ENCODE peak calls at places on chromosomes 11 and 22, in seven cellular contexts. D, H, W, N, C, R and L are unnamed samples.

GRCh38 chr11:2693271-2693833 is 6.4 kb downstream of the KCNQ1OT1 start:
- DNase-seq in D (no peak), H (no peak), W (no peak), N (no peak), C (no peak), R (peak), L (no peak)

GRCh38 chr11:14422052-14422813 is 63.2 kb upstream of the RRAS2 start:
- DNase-seq in D (peak), H (peak), W (peak), N (peak), C (peak), R (peak), L (no peak)

GRCh38 chr11:27171391-27171790 is 130.8 kb downstream of the BBOX1 start:
- DNase-seq in D (no peak), H (no peak), W (peak), N (no peak), C (no peak), R (no peak), L (no peak)

GRCh38 chr11:35905901-35906661 is 37.8 kb upstream of the LDLRAD3 start:
- DNase-seq in D (no peak), H (no peak), W (peak), N (no peak), C (no peak), R (no peak), L (no peak)

GRCh38 chr11:13008625-13009475 is at the start of gene RASSF10:
- DNase-seq in D (peak), H (peak), W (no peak), N (no peak), C (peak), R (peak), L (peak)

GRCh38 chr11:130201026-130201425 is 41.4 kb downstream of the ST14 start:
- DNase-seq in D (no peak), H (no peak), W (no peak), N (no peak), C (no peak), R (no peak), L (no peak)

GRCh38 chr11:5922749-5923426 is 19.2 kb upstream of the OR56A3 start:
- DNase-seq in D (no peak), H (no peak), W (no peak), N (peak), C (peak), R (no peak), L (no peak)

GRCh38 chr11:84800755-84801346 is 826.3 kb downstream of the DLG2 start:
- DNase-seq in D (peak), H (no peak), W (peak), N (peak), C (no peak), R (no peak), L (no peak)

GRCh38 chr11:45262900-45263299 is 23.2 kb downstream of the SYT13 start:
- DNase-seq in D (no peak), H (no peak), W (no peak), N (no peak), C (no peak), R (no peak), L (no peak)

GRCh38 chr22:19629720-19630419 is 84.4 kb upstream of the SEPTIN5 start:
- DNase-seq in D (peak), H (peak), W (peak), N (peak), C (no peak), R (peak), L (peak)

GRCh38 chr11:108620958-108621772 is 27.6 kb upstream of the EXPH5 start:
- DNase-seq in D (no peak), H (no peak), W (peak), N (peak), C (peak), R (no peak), L (peak)

GRCh38 chr11:22761066-22761465 is 68.5 kb downstream of the SVIP start:
- DNase-seq in D (no peak), H (no peak), W (no peak), N (no peak), C (no peak), R (no peak), L (no peak)

GRCh38 chr11:15276616-15277015 is 161.9 kb downstream of the INSC start:
- DNase-seq in D (no peak), H (no peak), W (peak), N (peak), C (no peak), R (no peak), L (no peak)

GRCh38 chr22:35621446-35621845 is 4.3 kb upstream of the MB start:
- DNase-seq in D (no peak), H (no peak), W (no peak), N (no peak), C (no peak), R (no peak), L (no peak)

GRCh38 chr11:6431861-6432260 is 8.9 kb downstream of the HPX start:
- DNase-seq in D (peak), H (no peak), W (peak), N (peak), C (peak), R (no peak), L (no peak)

GRCh38 chr22:45680932-45681700 is 9.5 kb downstream of the ATXN10 start:
- DNase-seq in D (no peak), H (no peak), W (peak), N (peak), C (no peak), R (no peak), L (no peak)

GRCh38 chr22:46093796-46094195 is 56.5 kb upstream of the PPARA start:
- DNase-seq in D (no peak), H (no peak), W (no peak), N (no peak), C (no peak), R (no peak), L (no peak)

DNA sequence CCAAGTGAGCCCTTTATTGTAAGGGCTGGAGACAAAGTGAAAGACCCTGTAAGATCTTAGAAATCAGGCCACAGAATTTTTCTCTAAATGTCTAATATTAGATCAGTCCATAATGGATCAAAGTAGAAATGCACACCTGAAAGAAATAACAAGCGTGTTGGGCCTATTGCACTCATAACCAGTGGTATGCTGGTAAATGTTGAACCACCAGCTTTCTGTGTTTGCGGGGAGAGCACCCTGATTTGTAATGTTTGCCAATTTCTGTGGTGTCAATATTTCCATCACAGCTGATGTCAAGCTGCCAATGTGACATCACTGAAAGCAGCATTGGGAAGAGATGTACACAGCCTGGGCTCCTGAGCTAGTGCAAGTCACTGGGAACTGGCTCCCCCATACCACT is 46.2 kb downstream of the ENDOD1 start:
- DNase-seq in D (no peak), H (no peak), W (no peak), N (no peak), C (no peak), R (no peak), L (no peak)
- TF ChIP-seq CTCF in D (no peak), H (no peak), W (no peak), N (no peak), C (no peak), R (no peak), L (no peak)

GRCh38 chr22:24121938-24122337 is 59.3 kb upstream of the SUSD2 start:
- DNase-seq in D (no peak), H (no peak), W (no peak), N (no peak), C (no peak), R (no peak), L (no peak)

GRCh38 chr22:24120029-24120428 is 61.3 kb upstream of the SUSD2 start:
- DNase-seq in D (no peak), H (peak), W (no peak), N (no peak), C (no peak), R (no peak), L (no peak)

GRCh38 chr22:24119476-24119875 is 61.8 kb upstream of the SUSD2 start:
- DNase-seq in D (no peak), H (no peak), W (no peak), N (no peak), C (no peak), R (no peak), L (no peak)

GRCh38 chr22:24117942-24118341 is 63.3 kb upstream of the SUSD2 start:
- DNase-seq in D (no peak), H (no peak), W (no peak), N (no peak), C (no peak), R (peak), L (no peak)

DNA sequence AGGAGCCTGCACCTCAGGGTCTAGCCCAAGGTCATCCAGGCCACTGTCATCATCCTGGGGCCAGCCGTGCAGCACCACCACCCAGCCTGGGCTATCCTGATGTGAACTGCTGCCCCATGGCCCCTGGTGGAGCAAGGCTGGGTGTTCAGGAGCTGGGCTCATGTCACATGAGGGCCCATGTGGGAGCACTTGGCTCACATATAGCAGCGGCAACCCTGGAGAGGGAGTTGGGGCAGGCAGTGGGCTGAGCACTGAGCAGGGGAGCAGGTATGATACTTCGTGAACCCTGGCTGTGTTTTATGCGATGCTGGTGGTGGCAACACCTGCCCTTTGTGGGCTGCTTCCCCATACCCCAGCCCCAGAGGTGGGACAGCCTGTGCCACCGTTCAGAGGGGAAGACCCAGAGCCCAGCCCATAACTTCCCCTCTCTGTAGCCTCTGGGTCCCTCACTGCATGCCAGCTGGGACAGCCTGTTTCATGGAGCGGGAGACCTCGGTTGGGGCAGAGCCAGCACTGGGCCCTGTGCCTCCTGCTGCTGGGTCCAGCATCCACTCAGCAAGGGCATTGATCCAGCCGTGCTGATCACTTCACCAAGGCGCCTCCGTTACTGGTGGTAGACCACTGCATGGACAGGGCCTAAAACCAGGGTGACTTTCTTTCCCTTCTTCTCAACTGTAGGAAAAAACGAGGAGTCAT is 62.5 kb upstream of the SUSD2 start:
- DNase-seq in D (no peak), H (peak), W (no peak), N (no peak), C (no peak), R (no peak), L (no peak)
- TF ChIP-seq CTCF in D (no peak), H (no peak), W (no peak), N (no peak), C (no peak), R (no peak), L (no peak)

GRCh38 chr11:1309498-1310314 is at the start of gene TOLLIP:
- DNase-seq in D (peak), H (peak), W (peak), N (peak), C (peak), R (peak), L (peak)
- TF ChIP-seq CTCF in D (peak), H (peak), W (peak), N (no peak), C (peak), R (no peak), L (peak)

DNA sequence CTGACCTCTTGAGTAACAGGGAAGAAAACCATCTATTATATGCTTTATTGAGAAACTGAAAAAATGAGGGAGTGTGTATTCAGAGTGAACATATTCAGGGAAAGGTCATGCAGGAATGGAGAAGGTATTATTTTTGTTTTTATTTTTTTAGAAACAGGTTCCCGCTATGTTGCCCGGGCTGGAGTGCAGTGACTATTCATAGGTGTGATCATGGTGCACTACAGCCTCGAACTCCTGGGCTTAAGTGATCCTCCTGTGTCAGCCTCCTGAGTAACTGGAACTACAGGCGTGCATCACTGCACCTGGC is 8.7 kb upstream of the RCE1 start:
- DNase-seq in D (no peak), H (no peak), W (no peak), N (no peak), C (no peak), R (no peak), L (no peak)
- TF ChIP-seq CTCF in D (no peak), H (no peak), W (no peak), N (no peak), C (no peak), R (no peak), L (no peak)

GRCh38 chr11:102111787-102112653 is 1.8 kb downstream of the YAP1 start:
- DNase-seq in D (peak), H (no peak), W (peak), N (peak), C (peak), R (no peak), L (no peak)

GRCh38 chr11:102112654-102112926 is 2.3 kb downstream of the YAP1 start:
- DNase-seq in D (no peak), H (no peak), W (no peak), N (peak), C (no peak), R (no peak), L (no peak)

GRCh38 chr11:102116453-102117205 is 6.4 kb downstream of the YAP1 start:
- DNase-seq in D (no peak), H (no peak), W (peak), N (no peak), C (no peak), R (no peak), L (no peak)

GRCh38 chr11:102115557-102115956 is 5.3 kb downstream of the YAP1 start:
- DNase-seq in D (no peak), H (no peak), W (peak), N (peak), C (no peak), R (no peak), L (no peak)

GRCh38 chr11:102114032-102114431 is 3.8 kb downstream of the YAP1 start:
- DNase-seq in D (no peak), H (no peak), W (peak), N (peak), C (no peak), R (no peak), L (no peak)
- TF ChIP-seq CTCF in D (no peak), H (no peak), W (no peak), N (no peak), C (no peak), R (no peak), L (no peak)

DNA sequence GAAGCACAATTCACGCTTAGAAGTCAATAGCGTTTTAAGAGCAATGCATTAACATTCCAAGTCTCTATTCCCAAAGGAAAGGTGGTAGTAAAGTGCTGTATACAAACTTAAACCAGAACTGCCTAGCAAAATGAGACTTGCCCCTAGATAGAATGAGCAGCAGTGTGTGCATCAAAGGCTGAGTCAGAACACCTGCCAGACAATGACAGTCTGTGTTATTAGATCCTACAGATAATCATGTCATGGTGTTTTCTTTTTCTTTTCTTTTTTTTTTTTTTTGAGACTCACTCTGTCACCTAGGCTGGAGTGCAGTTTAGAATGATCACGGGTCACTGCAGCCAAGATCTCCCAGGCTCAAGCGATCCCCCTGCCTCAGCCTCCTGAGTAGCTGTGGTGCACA is 1.6 kb downstream of the RTCB start:
- DNase-seq in D (no peak), H (no peak), W (no peak), N (no peak), C (peak), R (no peak), L (no peak)
- TF ChIP-seq CTCF in D (no peak), H (no peak), W (no peak), N (no peak), C (no peak), R (no peak), L (no peak)

GRCh38 chr11:68893282-68893681 is 10.3 kb downstream of the MRPL21 start:
- DNase-seq in D (no peak), H (no peak), W (no peak), N (no peak), C (no peak), R (no peak), L (no peak)

GRCh38 chr11:68892576-68892975 is 11.1 kb downstream of the MRPL21 start:
- DNase-seq in D (no peak), H (no peak), W (no peak), N (no peak), C (no peak), R (no peak), L (no peak)

GRCh38 chr11:68890490-68891231 is 13.0 kb downstream of the MRPL21 start:
- DNase-seq in D (peak), H (peak), W (peak), N (no peak), C (no peak), R (no peak), L (no peak)

GRCh38 chr11:68891356-68891948 is 12.2 kb downstream of the MRPL21 start:
- DNase-seq in D (no peak), H (no peak), W (no peak), N (no peak), C (no peak), R (no peak), L (no peak)

DNA sequence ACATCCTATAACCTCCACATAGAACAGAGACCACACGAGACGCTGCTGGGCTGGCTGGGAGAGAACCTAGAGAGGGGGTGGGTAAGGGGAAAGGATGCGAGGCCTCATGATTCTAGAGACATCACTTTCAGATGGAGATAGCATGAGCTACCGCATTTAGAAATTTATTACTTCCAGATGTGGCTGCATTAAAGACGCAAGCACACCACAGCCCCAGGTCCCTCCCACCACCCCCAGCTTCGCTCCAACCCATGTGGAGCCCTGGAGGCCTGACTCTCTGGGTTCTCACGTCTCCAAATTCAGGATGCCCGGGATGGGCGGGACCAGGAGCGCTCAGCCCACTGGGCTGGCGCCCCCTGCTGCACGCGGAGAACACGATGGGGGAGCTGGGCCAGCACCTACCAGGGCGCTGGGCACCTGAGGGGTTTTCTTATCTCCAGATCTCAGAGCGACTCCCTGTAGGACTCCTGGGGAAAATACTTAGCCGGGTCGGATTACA is 13.6 kb downstream of the MRPL21 start:
- DNase-seq in D (peak), H (peak), W (peak), N (no peak), C (no peak), R (peak), L (no peak)
- TF ChIP-seq CTCF in D (peak), H (peak), W (peak), N (peak), C (peak), R (peak), L (peak)

GRCh38 chr11:41309716-41310115 is 149.7 kb downstream of the LRRC4C start:
- DNase-seq in D (no peak), H (no peak), W (no peak), N (no peak), C (no peak), R (peak), L (no peak)
- TF ChIP-seq CTCF in D (no peak), H (no peak), W (no peak), N (peak), C (no peak), R (peak), L (peak)